ENCODE peak calls at places on chromosomes 5 and 9, in four cellular contexts. H is aorta, X is lung microvascular endothelial cell, N is NCI-H524. F is an unnamed sample.

GRCh38 chr5:15794117-15794985 is 294.4 kb downstream of the FBXL7 start:
- DNase-seq in H (no peak), X (peak; percentile 61), N (peak; percentile 15), F (no peak)

GRCh38 chr5:180665682-180666404 is 16.4 kb upstream of the FLT4 start:
- DNase-seq in H (no peak), X (no peak), N (no peak), F (no peak)

GRCh38 chr5:95471922-95472321 is 80.8 kb downstream of the FAM81B start:
- DNase-seq in X (no peak), N (no peak), H (no peak), F (no peak)

GRCh38 chr5:81207009-81207408 is 26.1 kb upstream of the CKMT2 start:
- DNase-seq in X (no peak), H (no peak), N (peak; percentile 9), F (no peak)

GRCh38 chr9:34744295-34745221 is 34.6 kb upstream of the CCL21 start:
- DNase-seq in H (no peak), N (peak; percentile 92), X (peak; percentile 29), F (no peak)

GRCh38 chr5:152464048-152464447 is 59.0 kb upstream of the NMUR2 start:
- DNase-seq in H (no peak), N (no peak), X (no peak), F (no peak)

GRCh38 chr9:132826131-132826530 is 52.0 kb downstream of the AK8 start:
- DNase-seq in H (peak; percentile 61), N (no peak), X (no peak), F (no peak)

GRCh38 chr5:26553079-26553478 is 485.3 kb downstream of the CDH9 start:
- DNase-seq in H (no peak), N (peak; percentile 48), X (no peak), F (no peak)

GRCh38 chr5:14450055-14450524 is 131.5 kb upstream of the OTULINL start:
- DNase-seq in X (peak; percentile 54), H (peak; percentile 83), N (no peak), F (peak; percentile 81)

GRCh38 chr9:20331095-20331685 is 291.1 kb downstream of the MLLT3 start:
- DNase-seq in X (no peak), H (no peak), N (no peak), F (no peak)

GRCh38 chr9:97868859-97869258 is 15.8 kb downstream of the FOXE1 start:
- DNase-seq in H (no peak), N (no peak), X (no peak), F (no peak)

GRCh38 chr5:17317499-17317898 is 100.1 kb downstream of the BASP1 start:
- DNase-seq in H (no peak), N (no peak), X (peak; percentile 14), F (no peak)

GRCh38 chr9:89996106-89996505 is 391.3 kb downstream of the GADD45G start:
- DNase-seq in X (no peak), H (no peak), N (no peak), F (peak; percentile 68)

GRCh38 chr9:6216002-6216401 is 395 bp downstream of the IL33 start:
- DNase-seq in N (no peak), X (no peak), H (no peak), F (no peak)

GRCh38 chr5:28084069-28084468 is 1045.7 kb upstream of the CDH9 start:
- DNase-seq in H (peak; percentile 48), X (no peak), N (no peak), F (no peak)

F was measured in Right ventricle myocardium inferior.